ENCODE peak calls at places on chromosomes 6 and 20, in seven cellular contexts. One of them, this sample, is unnamed.

GRCh38 chr6:111691345-111692225 is 85.9 kb upstream of the TRAF3IP2 start:
- DNase-seq in HS-27A: no peak
- DNase-seq in nephron progenitor cell: no peak
- DNase-seq in frontal cortex: no peak
- DNase-seq in GM03348: no peak
- DNase-seq in CD8-positive, alpha-beta memory T cell: no peak
- DNase-seq in transverse colon: peak; percentile 47
- DNase-seq in this sample: no peak

GRCh38 chr6:47342824-47343223 is 33.1 kb upstream of the TNFRSF21 start:
- DNase-seq in nephron progenitor cell: no peak
- DNase-seq in frontal cortex: no peak
- DNase-seq in transverse colon: no peak
- DNase-seq in CD8-positive, alpha-beta memory T cell: no peak
- DNase-seq in GM03348: no peak
- DNase-seq in HS-27A: no peak
- DNase-seq in this sample: no peak

GRCh38 chr6:85403331-85404015 is 46.4 kb upstream of the NT5E start:
- DNase-seq in HS-27A: peak; percentile 72
- DNase-seq in transverse colon: no peak
- DNase-seq in frontal cortex: no peak
- DNase-seq in GM03348: peak; percentile 79
- DNase-seq in CD8-positive, alpha-beta memory T cell: no peak
- DNase-seq in nephron progenitor cell: no peak
- DNase-seq in this sample: no peak

GRCh38 chr20:1377984-1378742 is 14.7 kb downstream of the FKBP1A start:
- DNase-seq in transverse colon: no peak
- DNase-seq in HS-27A: no peak
- DNase-seq in frontal cortex: no peak
- DNase-seq in nephron progenitor cell: no peak
- DNase-seq in CD8-positive, alpha-beta memory T cell: no peak
- DNase-seq in GM03348: no peak
- DNase-seq in this sample: no peak

GRCh38 chr20:18174906-18175683 is 37.4 kb downstream of the KAT14 start:
- DNase-seq in HS-27A: no peak
- DNase-seq in frontal cortex: no peak
- DNase-seq in GM03348: no peak
- DNase-seq in transverse colon: no peak
- DNase-seq in CD8-positive, alpha-beta memory T cell: no peak
- DNase-seq in nephron progenitor cell: no peak
- DNase-seq in this sample: no peak

GRCh38 chr6:62971976-62972658 is 239.2 kb upstream of the FKBP1C start:
- DNase-seq in nephron progenitor cell: no peak
- DNase-seq in transverse colon: no peak
- DNase-seq in frontal cortex: no peak
- DNase-seq in HS-27A: no peak
- DNase-seq in GM03348: no peak
- DNase-seq in CD8-positive, alpha-beta memory T cell: no peak
- DNase-seq in this sample: no peak

GRCh38 chr6:18183736-18184135 is 28.5 kb downstream of the KDM1B start:
- DNase-seq in nephron progenitor cell: no peak
- DNase-seq in CD8-positive, alpha-beta memory T cell: no peak
- DNase-seq in HS-27A: no peak
- DNase-seq in frontal cortex: no peak
- DNase-seq in GM03348: no peak
- DNase-seq in transverse colon: no peak
- DNase-seq in this sample: no peak

GRCh38 chr6:137952247-137952646 is 85.2 kb downstream of the TNFAIP3 start:
- DNase-seq in frontal cortex: no peak
- DNase-seq in nephron progenitor cell: no peak
- DNase-seq in GM03348: no peak
- DNase-seq in transverse colon: no peak
- DNase-seq in CD8-positive, alpha-beta memory T cell: no peak
- DNase-seq in HS-27A: no peak
- DNase-seq in this sample: no peak

GRCh38 chr6:143696327-143697000 is 18.7 kb downstream of the PHACTR2 start:
- DNase-seq in nephron progenitor cell: no peak
- DNase-seq in CD8-positive, alpha-beta memory T cell: no peak
- DNase-seq in frontal cortex: no peak
- DNase-seq in HS-27A: no peak
- DNase-seq in GM03348: no peak
- DNase-seq in transverse colon: no peak
- DNase-seq in this sample: peak; percentile 10

GRCh38 chr6:2264932-2265331 is 19.5 kb upstream of the GMDS start:
- DNase-seq in CD8-positive, alpha-beta memory T cell: no peak
- DNase-seq in nephron progenitor cell: no peak
- DNase-seq in transverse colon: no peak
- DNase-seq in GM03348: no peak
- DNase-seq in HS-27A: no peak
- DNase-seq in frontal cortex: no peak
- DNase-seq in this sample: no peak

GRCh38 chr6:125275779-125276178 is 26.0 kb downstream of the HDDC2 start:
- DNase-seq in GM03348: no peak
- DNase-seq in HS-27A: no peak
- DNase-seq in frontal cortex: no peak
- DNase-seq in transverse colon: no peak
- DNase-seq in CD8-positive, alpha-beta memory T cell: no peak
- DNase-seq in nephron progenitor cell: no peak
- DNase-seq in this sample: no peak

GRCh38 chr6:48733581-48733980 is 622.6 kb upstream of the PTCHD4 start:
- DNase-seq in frontal cortex: no peak
- DNase-seq in GM03348: no peak
- DNase-seq in transverse colon: no peak
- DNase-seq in CD8-positive, alpha-beta memory T cell: no peak
- DNase-seq in nephron progenitor cell: no peak
- DNase-seq in HS-27A: no peak
- DNase-seq in this sample: no peak

GRCh38 chr6:105179244-105180065 is at the start of gene POPDC3:
- DNase-seq in nephron progenitor cell: peak; percentile 69
- DNase-seq in CD8-positive, alpha-beta memory T cell: no peak
- DNase-seq in GM03348: peak; percentile 77
- DNase-seq in HS-27A: no peak
- DNase-seq in frontal cortex: peak; percentile 56
- DNase-seq in transverse colon: peak; percentile 18
- DNase-seq in this sample: peak; percentile 86

GRCh38 chr20:13283869-13284268 is 62.8 kb downstream of the ISM1 start:
- DNase-seq in transverse colon: no peak
- DNase-seq in frontal cortex: no peak
- DNase-seq in GM03348: no peak
- DNase-seq in CD8-positive, alpha-beta memory T cell: no peak
- DNase-seq in nephron progenitor cell: no peak
- DNase-seq in HS-27A: no peak
- DNase-seq in this sample: no peak

GRCh38 chr20:40802886-40803285 is 113.8 kb upstream of the MAFB start:
- DNase-seq in HS-27A: no peak
- DNase-seq in nephron progenitor cell: no peak
- DNase-seq in transverse colon: no peak
- DNase-seq in frontal cortex: no peak
- DNase-seq in GM03348: no peak
- DNase-seq in CD8-positive, alpha-beta memory T cell: no peak
- DNase-seq in this sample: no peak

GRCh38 chr20:17972121-17972520 is 3.3 kb downstream of the MGME1 start:
- DNase-seq in nephron progenitor cell: no peak
- DNase-seq in GM03348: no peak
- DNase-seq in HS-27A: no peak
- DNase-seq in CD8-positive, alpha-beta memory T cell: no peak
- DNase-seq in frontal cortex: no peak
- DNase-seq in transverse colon: no peak
- DNase-seq in this sample: peak; percentile 41

GRCh38 chr6:87944541-87944954 is 103.1 kb upstream of the SPACA1 start:
- DNase-seq in transverse colon: peak; percentile 22
- DNase-seq in CD8-positive, alpha-beta memory T cell: no peak
- DNase-seq in HS-27A: no peak
- DNase-seq in frontal cortex: no peak
- DNase-seq in nephron progenitor cell: peak; percentile 26
- DNase-seq in GM03348: peak; percentile 83
- DNase-seq in this sample: peak; percentile 79

GRCh38 chr6:41638002-41638800 is at the start of gene MDFI:
- DNase-seq in GM03348: no peak
- DNase-seq in CD8-positive, alpha-beta memory T cell: no peak
- DNase-seq in nephron progenitor cell: peak; percentile 78
- DNase-seq in transverse colon: no peak
- DNase-seq in frontal cortex: no peak
- DNase-seq in HS-27A: no peak
- DNase-seq in this sample: peak; percentile 82

GRCh38 chr20:51394706-51395105 is 147.8 kb downstream of the NFATC2 start:
- DNase-seq in frontal cortex: no peak
- DNase-seq in GM03348: no peak
- DNase-seq in HS-27A: no peak
- DNase-seq in nephron progenitor cell: no peak
- DNase-seq in CD8-positive, alpha-beta memory T cell: no peak
- DNase-seq in transverse colon: no peak
- DNase-seq in this sample: no peak

GRCh38 chr6:6821639-6822261 is 233.2 kb downstream of the LY86 start:
- DNase-seq in CD8-positive, alpha-beta memory T cell: no peak
- DNase-seq in transverse colon: no peak
- DNase-seq in HS-27A: no peak
- DNase-seq in frontal cortex: no peak
- DNase-seq in nephron progenitor cell: no peak
- DNase-seq in GM03348: no peak
- DNase-seq in this sample: no peak

GRCh38 chr20:33674294-33675126 is at the start of gene NECAB3:
- DNase-seq in CD8-positive, alpha-beta memory T cell: peak; percentile 55
- DNase-seq in transverse colon: peak; percentile 90
- DNase-seq in HS-27A: no peak
- DNase-seq in GM03348: peak; percentile 95
- DNase-seq in frontal cortex: peak; percentile 94
- DNase-seq in nephron progenitor cell: peak; percentile 88
- DNase-seq in this sample: peak; percentile 93

GRCh38 chr6:2563635-2564034 is 187.1 kb downstream of the MYLK4 start:
- DNase-seq in GM03348: no peak
- DNase-seq in nephron progenitor cell: no peak
- DNase-seq in CD8-positive, alpha-beta memory T cell: no peak
- DNase-seq in HS-27A: no peak
- DNase-seq in transverse colon: no peak
- DNase-seq in frontal cortex: no peak
- DNase-seq in this sample: no peak

GRCh38 chr6:148700713-148701392 is 46.0 kb upstream of the UST start:
- DNase-seq in CD8-positive, alpha-beta memory T cell: no peak
- DNase-seq in nephron progenitor cell: peak; percentile 14
- DNase-seq in GM03348: peak; percentile 49
- DNase-seq in HS-27A: no peak
- DNase-seq in transverse colon: peak; percentile 11
- DNase-seq in frontal cortex: peak; percentile 45
- DNase-seq in this sample: peak; percentile 18

GRCh38 chr6:154403803-154404202 is 47.2 kb upstream of the IPCEF1 start:
- DNase-seq in HS-27A: peak; percentile 66
- DNase-seq in nephron progenitor cell: no peak
- DNase-seq in GM03348: peak; percentile 42
- DNase-seq in CD8-positive, alpha-beta memory T cell: no peak
- DNase-seq in frontal cortex: no peak
- DNase-seq in transverse colon: peak; percentile 19
- DNase-seq in this sample: peak; percentile 50

GRCh38 chr20:41085606-41086005 is 51.7 kb upstream of the PLCG1 start:
- DNase-seq in nephron progenitor cell: no peak
- DNase-seq in HS-27A: no peak
- DNase-seq in CD8-positive, alpha-beta memory T cell: no peak
- DNase-seq in transverse colon: no peak
- DNase-seq in frontal cortex: no peak
- DNase-seq in GM03348: no peak
- DNase-seq in this sample: no peak

GRCh38 chr6:9025223-9025622 is 589.9 kb upstream of the SLC35B3 start:
- DNase-seq in HS-27A: no peak
- DNase-seq in transverse colon: no peak
- DNase-seq in nephron progenitor cell: no peak
- DNase-seq in frontal cortex: no peak
- DNase-seq in CD8-positive, alpha-beta memory T cell: no peak
- DNase-seq in GM03348: no peak
- DNase-seq in this sample: no peak

GRCh38 chr6:2020909-2021308 is 224.5 kb downstream of the GMDS start:
- DNase-seq in nephron progenitor cell: no peak
- DNase-seq in frontal cortex: no peak
- DNase-seq in transverse colon: no peak
- DNase-seq in CD8-positive, alpha-beta memory T cell: no peak
- DNase-seq in HS-27A: no peak
- DNase-seq in GM03348: peak; percentile 23
- DNase-seq in this sample: peak; percentile 91

GRCh38 chr6:13863699-13864155 is 49.4 kb upstream of the MCUR1 start:
- DNase-seq in transverse colon: no peak
- DNase-seq in CD8-positive, alpha-beta memory T cell: no peak
- DNase-seq in GM03348: no peak
- DNase-seq in HS-27A: no peak
- DNase-seq in nephron progenitor cell: no peak
- DNase-seq in frontal cortex: no peak
- DNase-seq in this sample: no peak

GRCh38 chr6:122969999-122970398 is 26.0 kb upstream of the CLVS2 start:
- DNase-seq in frontal cortex: no peak
- DNase-seq in nephron progenitor cell: no peak
- DNase-seq in HS-27A: no peak
- DNase-seq in transverse colon: no peak
- DNase-seq in CD8-positive, alpha-beta memory T cell: no peak
- DNase-seq in GM03348: no peak
- DNase-seq in this sample: peak; percentile 23

GRCh38 chr20:32017711-32018251 is 7.5 kb downstream of the CCM2L start:
- DNase-seq in GM03348: no peak
- DNase-seq in HS-27A: no peak
- DNase-seq in nephron progenitor cell: peak; percentile 65
- DNase-seq in transverse colon: peak; percentile 54
- DNase-seq in CD8-positive, alpha-beta memory T cell: peak; percentile 36
- DNase-seq in frontal cortex: no peak
- DNase-seq in this sample: peak; percentile 99

GRCh38 chr6:34664270-34664971 is 32.1 kb downstream of the ILRUN start:
- DNase-seq in transverse colon: no peak
- DNase-seq in GM03348: no peak
- DNase-seq in nephron progenitor cell: no peak
- DNase-seq in HS-27A: no peak
- DNase-seq in CD8-positive, alpha-beta memory T cell: no peak
- DNase-seq in frontal cortex: no peak
- DNase-seq in this sample: peak; percentile 32

GRCh38 chr6:127592964-127593363 is 16.0 kb downstream of the C6orf58 start:
- DNase-seq in transverse colon: no peak
- DNase-seq in GM03348: no peak
- DNase-seq in CD8-positive, alpha-beta memory T cell: no peak
- DNase-seq in frontal cortex: no peak
- DNase-seq in HS-27A: no peak
- DNase-seq in nephron progenitor cell: no peak
- DNase-seq in this sample: peak; percentile 27

GRCh38 chr6:21885532-21886089 is 292.1 kb downstream of the SOX4 start:
- DNase-seq in nephron progenitor cell: peak; percentile 59
- DNase-seq in HS-27A: peak; percentile 69
- DNase-seq in transverse colon: no peak
- DNase-seq in frontal cortex: no peak
- DNase-seq in CD8-positive, alpha-beta memory T cell: no peak
- DNase-seq in GM03348: peak; percentile 76
- DNase-seq in this sample: peak; percentile 94

GRCh38 chr6:105799051-105799450 is 287.1 kb upstream of the PRDM1 start:
- DNase-seq in frontal cortex: no peak
- DNase-seq in nephron progenitor cell: no peak
- DNase-seq in transverse colon: peak; percentile 14
- DNase-seq in HS-27A: no peak
- DNase-seq in GM03348: peak; percentile 12
- DNase-seq in CD8-positive, alpha-beta memory T cell: no peak
- DNase-seq in this sample: no peak

GRCh38 chr6:137094411-137095008 is 49.7 kb upstream of the IL20RA start:
- DNase-seq in HS-27A: peak; percentile 55
- DNase-seq in CD8-positive, alpha-beta memory T cell: peak; percentile 34
- DNase-seq in transverse colon: peak; percentile 56
- DNase-seq in frontal cortex: no peak
- DNase-seq in GM03348: peak; percentile 62
- DNase-seq in nephron progenitor cell: peak; percentile 52
- DNase-seq in this sample: peak; percentile 78

This sample was measured in NCI-H69.